ENCODE peak calls at places on chromosomes 5 and 9, in ten cellular contexts. One of them, this sample, is unnamed.

GRCh38 chr9:134178781-134179551 is 14.6 kb upstream of the RNU6ATAC start:
- DNase-seq in A673: no peak
- DNase-seq in pancreas: peak
- DNase-seq in tibial nerve: peak
- DNase-seq in psoas muscle: peak
- DNase-seq in tibial artery: peak
- DNase-seq in breast epithelium: no peak
- DNase-seq in hepatocyte: no peak
- DNase-seq in cardiac muscle cell: no peak
- DNase-seq in IMR-90: no peak
- DNase-seq in this sample: peak

GRCh38 chr5:115770466-115770865 is 46.0 kb downstream of the CDO1 start:
- DNase-seq in cardiac muscle cell: peak
- DNase-seq in IMR-90: peak
- DNase-seq in psoas muscle: no peak
- DNase-seq in pancreas: no peak
- DNase-seq in breast epithelium: no peak
- DNase-seq in tibial artery: no peak
- DNase-seq in A673: peak
- DNase-seq in hepatocyte: no peak
- DNase-seq in tibial nerve: no peak
- DNase-seq in this sample: no peak

GRCh38 chr5:146647656-146648199 is 131.7 kb upstream of the GPR151 start:
- DNase-seq in psoas muscle: no peak
- DNase-seq in IMR-90: no peak
- DNase-seq in A673: no peak
- DNase-seq in cardiac muscle cell: peak
- DNase-seq in hepatocyte: no peak
- DNase-seq in pancreas: no peak
- DNase-seq in tibial artery: no peak
- DNase-seq in breast epithelium: no peak
- DNase-seq in tibial nerve: no peak
- DNase-seq in this sample: no peak

GRCh38 chr5:139569276-139569955 is 8.3 kb downstream of the UBE2D2 start:
- DNase-seq in A673: no peak
- DNase-seq in pancreas: no peak
- DNase-seq in breast epithelium: no peak
- DNase-seq in hepatocyte: no peak
- DNase-seq in cardiac muscle cell: no peak
- DNase-seq in psoas muscle: no peak
- DNase-seq in tibial nerve: no peak
- DNase-seq in IMR-90: peak
- DNase-seq in tibial artery: no peak
- DNase-seq in this sample: no peak

GRCh38 chr5:43997647-43998251 is 391.5 kb downstream of the FGF10 start:
- DNase-seq in pancreas: no peak
- DNase-seq in hepatocyte: peak
- DNase-seq in cardiac muscle cell: no peak
- DNase-seq in IMR-90: peak
- DNase-seq in breast epithelium: no peak
- DNase-seq in A673: no peak
- DNase-seq in tibial nerve: no peak
- DNase-seq in tibial artery: no peak
- DNase-seq in psoas muscle: no peak
- DNase-seq in this sample: no peak

GRCh38 chr5:62477801-62478200 is 65.2 kb downstream of the IPO11 start:
- DNase-seq in hepatocyte: no peak
- DNase-seq in cardiac muscle cell: no peak
- DNase-seq in tibial nerve: no peak
- DNase-seq in breast epithelium: no peak
- DNase-seq in tibial artery: no peak
- DNase-seq in IMR-90: peak
- DNase-seq in A673: no peak
- DNase-seq in pancreas: no peak
- DNase-seq in psoas muscle: no peak
- DNase-seq in this sample: no peak

GRCh38 chr5:86864022-86864421 is 246.3 kb downstream of the COX7C start:
- DNase-seq in psoas muscle: no peak
- DNase-seq in tibial artery: no peak
- DNase-seq in IMR-90: no peak
- DNase-seq in A673: no peak
- DNase-seq in pancreas: no peak
- DNase-seq in hepatocyte: peak
- DNase-seq in tibial nerve: no peak
- DNase-seq in breast epithelium: no peak
- DNase-seq in cardiac muscle cell: no peak
- DNase-seq in this sample: no peak

GRCh38 chr9:13651969-13652663 is 372.6 kb upstream of the MPDZ start:
- DNase-seq in hepatocyte: no peak
- DNase-seq in tibial nerve: no peak
- DNase-seq in cardiac muscle cell: no peak
- DNase-seq in psoas muscle: no peak
- DNase-seq in IMR-90: no peak
- DNase-seq in tibial artery: peak
- DNase-seq in breast epithelium: no peak
- DNase-seq in pancreas: no peak
- DNase-seq in A673: no peak
- DNase-seq in this sample: no peak

GRCh38 chr9:466749-467148 is 252.1 kb downstream of the DOCK8 start:
- DNase-seq in tibial artery: no peak
- DNase-seq in A673: no peak
- DNase-seq in cardiac muscle cell: no peak
- DNase-seq in psoas muscle: no peak
- DNase-seq in breast epithelium: no peak
- DNase-seq in hepatocyte: no peak
- DNase-seq in pancreas: no peak
- DNase-seq in tibial nerve: no peak
- DNase-seq in IMR-90: no peak
- DNase-seq in this sample: no peak

GRCh38 chr9:86368871-86369521 is 14.8 kb upstream of the TUT7 start:
- DNase-seq in breast epithelium: no peak
- DNase-seq in psoas muscle: no peak
- DNase-seq in pancreas: no peak
- DNase-seq in tibial nerve: no peak
- DNase-seq in A673: no peak
- DNase-seq in hepatocyte: peak
- DNase-seq in tibial artery: no peak
- DNase-seq in IMR-90: peak
- DNase-seq in cardiac muscle cell: no peak
- DNase-seq in this sample: no peak

GRCh38 chr9:297104-297794 is 82.6 kb downstream of the DOCK8 start:
- DNase-seq in IMR-90: no peak
- DNase-seq in A673: no peak
- DNase-seq in psoas muscle: peak
- DNase-seq in hepatocyte: peak
- DNase-seq in cardiac muscle cell: no peak
- DNase-seq in pancreas: no peak
- DNase-seq in tibial nerve: peak
- DNase-seq in breast epithelium: peak
- DNase-seq in tibial artery: peak
- DNase-seq in this sample: no peak

GRCh38 chr5:179860301-179860700 is 1.7 kb upstream of the MRNIP start:
- DNase-seq in A673: no peak
- DNase-seq in hepatocyte: no peak
- DNase-seq in IMR-90: no peak
- DNase-seq in pancreas: no peak
- DNase-seq in tibial artery: no peak
- DNase-seq in psoas muscle: no peak
- DNase-seq in cardiac muscle cell: no peak
- DNase-seq in tibial nerve: no peak
- DNase-seq in breast epithelium: no peak
- DNase-seq in this sample: no peak

DNA sequence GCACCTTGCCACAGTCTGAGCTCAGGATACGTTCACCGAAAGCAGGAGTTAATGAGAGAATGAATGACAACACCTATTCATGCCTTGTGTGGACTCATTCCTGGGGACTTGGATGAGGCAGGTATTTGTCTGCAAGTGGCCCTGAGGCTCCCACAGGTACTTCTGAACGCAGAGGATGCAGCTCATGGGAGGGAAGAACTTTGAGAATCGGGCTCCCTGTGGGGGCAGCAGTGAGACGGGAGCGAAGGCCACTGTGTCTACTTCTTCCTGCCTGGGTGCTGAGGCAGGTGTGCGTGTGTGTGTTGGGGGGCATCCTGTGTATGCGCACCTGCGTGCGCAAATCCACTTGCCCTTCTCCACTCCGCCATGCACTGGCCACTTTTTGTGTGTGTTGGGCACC is 42.2 kb downstream of the PTPN3 start:
- DNase-seq in hepatocyte: no peak
- DNase-seq in A673: no peak
- DNase-seq in pancreas: no peak
- DNase-seq in IMR-90: no peak
- DNase-seq in tibial nerve: no peak
- DNase-seq in psoas muscle: no peak
- DNase-seq in cardiac muscle cell: no peak
- DNase-seq in tibial artery: no peak
- DNase-seq in breast epithelium: no peak
- DNase-seq in this sample: no peak
- TF ChIP-seq CTCF in hepatocyte: no peak
- TF ChIP-seq CTCF in A673: peak
- TF ChIP-seq CTCF in pancreas: no peak
- TF ChIP-seq CTCF in IMR-90: no peak
- TF ChIP-seq CTCF in tibial nerve: no peak
- TF ChIP-seq CTCF in psoas muscle: no peak
- TF ChIP-seq CTCF in cardiac muscle cell: no peak
- TF ChIP-seq CTCF in tibial artery: no peak
- TF ChIP-seq CTCF in breast epithelium: no peak
- TF ChIP-seq CTCF in this sample: no peak

DNA sequence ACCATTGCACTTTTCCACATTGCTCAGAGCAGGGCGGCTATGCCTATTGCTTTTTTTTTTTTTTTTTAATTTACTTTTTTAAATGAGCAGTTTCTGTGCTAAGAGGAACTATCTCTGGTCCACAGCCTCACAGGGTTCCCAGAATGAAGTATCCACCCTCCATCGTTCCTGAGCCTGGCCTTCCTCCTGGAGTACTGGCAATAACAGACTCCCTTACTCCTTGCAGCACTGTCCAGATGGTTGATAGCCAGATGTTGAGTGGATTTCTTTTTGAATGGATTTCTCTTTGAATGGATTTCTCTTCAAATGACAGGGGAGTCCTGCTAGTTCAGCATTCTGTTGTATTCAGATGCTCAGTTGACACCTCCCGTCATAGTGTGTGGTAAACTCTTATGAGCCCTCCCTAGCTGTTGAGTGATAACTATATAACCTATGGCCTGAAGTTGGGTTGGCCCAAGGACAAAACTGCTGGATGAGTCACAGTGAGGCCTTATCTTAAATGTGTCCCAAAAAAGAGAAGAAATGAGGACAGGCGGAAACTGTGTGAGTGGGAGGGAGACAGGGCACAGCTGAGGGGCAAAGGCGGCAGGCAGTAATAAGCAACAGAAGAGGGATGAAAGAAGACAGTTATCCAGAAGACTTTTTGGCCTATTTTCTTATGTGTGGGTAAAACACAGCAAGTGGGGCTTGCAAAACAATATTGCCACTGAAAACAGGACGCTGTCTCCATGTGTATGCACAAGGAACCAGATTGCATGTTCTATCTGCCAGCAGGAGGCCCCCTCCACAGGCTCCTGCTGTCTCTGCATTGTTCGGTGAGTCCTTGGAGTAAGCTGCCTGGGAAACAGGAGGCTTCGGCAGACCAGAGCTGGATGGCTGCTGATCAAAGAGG is 209.5 kb upstream of the S1PR3 start:
- DNase-seq in breast epithelium: no peak
- DNase-seq in tibial nerve: no peak
- DNase-seq in IMR-90: peak
- DNase-seq in A673: peak
- DNase-seq in cardiac muscle cell: peak
- DNase-seq in pancreas: no peak
- DNase-seq in hepatocyte: peak
- DNase-seq in psoas muscle: no peak
- DNase-seq in tibial artery: peak
- DNase-seq in this sample: no peak
- H3K27ac ChIP-seq in breast epithelium: no peak
- H3K27ac ChIP-seq in tibial nerve: no peak
- H3K27ac ChIP-seq in IMR-90: peak
- H3K27ac ChIP-seq in A673: peak
- H3K27ac ChIP-seq in cardiac muscle cell: no peak
- H3K27ac ChIP-seq in pancreas: no peak
- H3K27ac ChIP-seq in hepatocyte: no peak
- H3K27ac ChIP-seq in psoas muscle: no peak
- H3K27ac ChIP-seq in tibial artery: peak
- H3K27ac ChIP-seq in this sample: no peak

GRCh38 chr5:10709409-10709808 is 51.6 kb downstream of the DAP start:
- DNase-seq in pancreas: no peak
- DNase-seq in A673: no peak
- DNase-seq in hepatocyte: no peak
- DNase-seq in tibial artery: no peak
- DNase-seq in IMR-90: no peak
- DNase-seq in breast epithelium: no peak
- DNase-seq in tibial nerve: no peak
- DNase-seq in psoas muscle: no peak
- DNase-seq in cardiac muscle cell: no peak
- DNase-seq in this sample: no peak
- TF ChIP-seq CTCF in pancreas: no peak
- TF ChIP-seq CTCF in A673: no peak
- TF ChIP-seq CTCF in hepatocyte: no peak
- TF ChIP-seq CTCF in tibial artery: no peak
- TF ChIP-seq CTCF in IMR-90: no peak
- TF ChIP-seq CTCF in breast epithelium: no peak
- TF ChIP-seq CTCF in tibial nerve: no peak
- TF ChIP-seq CTCF in psoas muscle: no peak
- TF ChIP-seq CTCF in cardiac muscle cell: no peak
- TF ChIP-seq CTCF in this sample: no peak

GRCh38 chr5:132648355-132648754 is 9.6 kb upstream of the IL13 start:
- DNase-seq in pancreas: no peak
- DNase-seq in A673: no peak
- DNase-seq in cardiac muscle cell: no peak
- DNase-seq in hepatocyte: no peak
- DNase-seq in psoas muscle: no peak
- DNase-seq in tibial artery: no peak
- DNase-seq in breast epithelium: no peak
- DNase-seq in tibial nerve: no peak
- DNase-seq in IMR-90: no peak
- DNase-seq in this sample: no peak

GRCh38 chr5:132641841-132642240 is 16.1 kb upstream of the IL13 start:
- DNase-seq in hepatocyte: no peak
- DNase-seq in A673: no peak
- DNase-seq in tibial nerve: no peak
- DNase-seq in cardiac muscle cell: no peak
- DNase-seq in tibial artery: no peak
- DNase-seq in IMR-90: no peak
- DNase-seq in psoas muscle: no peak
- DNase-seq in pancreas: no peak
- DNase-seq in breast epithelium: no peak
- DNase-seq in this sample: no peak

GRCh38 chr5:132647473-132647872 is 10.5 kb upstream of the IL13 start:
- DNase-seq in IMR-90: no peak
- DNase-seq in cardiac muscle cell: no peak
- DNase-seq in tibial nerve: no peak
- DNase-seq in breast epithelium: no peak
- DNase-seq in pancreas: no peak
- DNase-seq in psoas muscle: no peak
- DNase-seq in A673: no peak
- DNase-seq in tibial artery: no peak
- DNase-seq in hepatocyte: no peak
- DNase-seq in this sample: no peak

GRCh38 chr5:132644177-132644576 is 13.8 kb upstream of the IL13 start:
- DNase-seq in A673: no peak
- DNase-seq in psoas muscle: no peak
- DNase-seq in tibial artery: no peak
- DNase-seq in tibial nerve: no peak
- DNase-seq in pancreas: no peak
- DNase-seq in breast epithelium: no peak
- DNase-seq in hepatocyte: no peak
- DNase-seq in IMR-90: no peak
- DNase-seq in cardiac muscle cell: no peak
- DNase-seq in this sample: no peak

GRCh38 chr5:132646867-132647266 is 11.1 kb upstream of the IL13 start:
- DNase-seq in IMR-90: no peak
- DNase-seq in pancreas: no peak
- DNase-seq in hepatocyte: no peak
- DNase-seq in A673: no peak
- DNase-seq in breast epithelium: no peak
- DNase-seq in tibial artery: no peak
- DNase-seq in tibial nerve: no peak
- DNase-seq in psoas muscle: no peak
- DNase-seq in cardiac muscle cell: no peak
- DNase-seq in this sample: no peak
- H3K27ac ChIP-seq in IMR-90: no peak
- H3K27ac ChIP-seq in pancreas: no peak
- H3K27ac ChIP-seq in hepatocyte: peak
- H3K27ac ChIP-seq in A673: no peak
- H3K27ac ChIP-seq in breast epithelium: no peak
- H3K27ac ChIP-seq in tibial artery: no peak
- H3K27ac ChIP-seq in tibial nerve: no peak
- H3K27ac ChIP-seq in psoas muscle: no peak
- H3K27ac ChIP-seq in cardiac muscle cell: no peak
- H3K27ac ChIP-seq in this sample: no peak